ENCODE peak calls at places on chromosome 16, in nine cellular contexts. Y, F, T, N, D, G, E, L and W are unnamed samples.

GRCh38 chr16:46843898-46844642 is 13.1 kb upstream of the C16orf87 start:
- DNase-seq in T (no peak), D (no peak), Y (no peak), L (no peak), G (no peak), N (no peak), E (no peak), F (no peak), W (no peak)

GRCh38 chr16:88527186-88527936 is 42.8 kb upstream of the ZC3H18 start:
- DNase-seq in E (peak; percentile 78), L (peak; percentile 49), N (peak; percentile 83), G (peak; percentile 60), D (peak; percentile 72), Y (peak; percentile 10), T (no peak), F (no peak), W (no peak)

GRCh38 chr16:10968509-10968908 is 24.1 kb downstream of the CLEC16A start:
- DNase-seq in D (no peak), N (no peak), Y (no peak), T (no peak), F (no peak), G (no peak), E (no peak), L (no peak), W (no peak)

GRCh38 chr16:11903906-11904305 is 11.8 kb downstream of the GSPT1 start:
- DNase-seq in F (no peak), N (no peak), T (no peak), G (no peak), D (no peak), E (no peak), L (no peak), Y (no peak), W (no peak)

GRCh38 chr16:13866073-13866472 is 53.9 kb upstream of the ERCC4 start:
- DNase-seq in E (peak; percentile 73), L (peak; percentile 83), N (peak; percentile 81), T (no peak), Y (peak; percentile 43), D (peak; percentile 83), F (peak; percentile 40), G (peak; percentile 24), W (peak; percentile 7)

GRCh38 chr16:82788225-82788624 is 161.5 kb downstream of the CDH13 start:
- DNase-seq in L (no peak), D (no peak), E (no peak), G (no peak), F (no peak), T (no peak), N (no peak), Y (no peak), W (no peak)

GRCh38 chr16:68575082-68575481 is 36.0 kb downstream of the ZFP90 start:
- DNase-seq in Y (no peak), N (no peak), G (no peak), E (no peak), T (no peak), D (no peak), L (no peak), F (no peak), W (no peak)

GRCh38 chr16:65410801-65411200 is 288.9 kb upstream of the CDH11 start:
- DNase-seq in T (no peak), D (no peak), L (no peak), G (no peak), E (no peak), Y (peak; percentile 50), F (no peak), N (no peak), W (no peak)

GRCh38 chr16:79519448-79519847 is 81.1 kb downstream of the MAF start:
- DNase-seq in G (no peak), N (no peak), T (no peak), L (no peak), Y (no peak), F (no peak), D (peak; percentile 55), E (no peak), W (no peak)

GRCh38 chr16:66899945-66900688 is 18.6 kb downstream of the CDH16 start:
- DNase-seq in L (peak; percentile 63), T (no peak), E (peak; percentile 54), D (peak; percentile 89), F (no peak), Y (peak; percentile 53), N (peak; percentile 93), G (no peak), W (no peak)

GRCh38 chr16:64543401-64543800 is 578.5 kb downstream of the CDH11 start:
- DNase-seq in D (no peak), F (peak; percentile 16), G (no peak), E (no peak), L (no peak), T (no peak), N (no peak), Y (no peak), W (no peak)

GRCh38 chr16:77943770-77944169 is 78.6 kb upstream of the CLEC3A start:
- DNase-seq in L (no peak), Y (no peak), D (no peak), G (no peak), N (no peak), T (no peak), F (no peak), E (no peak), W (no peak)

GRCh38 chr16:12526521-12526920 is 277.2 kb downstream of the CPPED1 start:
- DNase-seq in Y (no peak), D (no peak), E (no peak), G (no peak), F (no peak), L (no peak), N (no peak), T (no peak), W (no peak)

GRCh38 chr16:75340715-75341500 is 89.5 kb upstream of the BCAR1 start:
- DNase-seq in G (no peak), D (no peak), T (no peak), Y (no peak), E (no peak), N (no peak), L (no peak), F (no peak), W (no peak)

GRCh38 chr16:32116080-32116479 is 137.0 kb upstream of the TP53TG3D start:
- DNase-seq in F (no peak), N (no peak), D (peak; percentile 12), T (no peak), L (no peak), G (no peak), Y (no peak), E (no peak), W (no peak)
- H3K4me3 ChIP-seq in F (peak overlapping the region; percentile 30), N (no peak overlapping the region), D (peak overlapping the region; percentile 48), T (no peak overlapping the region), L (no peak overlapping the region), G (no peak overlapping the region), Y (peak overlapping the region; percentile 17), E (peak overlapping the region; percentile 64), W (no peak overlapping the region)

DNA sequence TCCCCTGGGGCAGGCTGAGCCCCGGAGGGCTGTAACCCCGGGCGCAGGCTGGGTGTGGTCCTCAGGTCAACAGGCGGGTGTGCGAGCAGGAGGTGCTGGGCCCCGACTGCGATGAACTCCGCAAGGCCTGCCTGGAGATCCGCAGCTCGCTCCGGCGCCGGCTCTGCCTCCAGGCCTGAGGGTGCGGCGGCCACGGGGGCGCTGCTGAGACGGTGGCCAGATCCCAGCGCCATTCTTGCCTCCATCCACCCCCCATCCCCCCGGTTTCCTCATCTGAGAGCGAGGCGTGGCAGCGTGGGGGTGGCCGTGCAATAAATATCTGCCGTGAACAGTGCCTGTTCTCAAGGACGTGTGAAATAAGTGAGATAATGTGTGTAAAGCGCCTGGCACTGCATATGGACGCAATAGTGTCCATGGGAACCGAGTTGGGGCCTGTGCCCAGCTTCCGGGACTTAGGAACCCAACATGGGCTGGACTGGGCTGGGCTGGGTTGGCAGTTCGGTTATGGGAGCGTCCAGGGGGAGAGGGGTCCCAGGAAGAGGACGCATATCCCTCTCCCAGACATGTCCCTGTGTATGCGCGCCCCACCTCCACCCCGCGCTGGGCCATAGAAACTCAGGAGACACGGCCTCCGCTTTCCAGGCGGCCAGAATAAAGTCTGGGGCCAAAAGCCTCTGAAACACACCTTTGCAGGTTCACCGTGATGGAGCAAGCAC is 15.0 kb downstream of the ZNF213 start:
- DNase-seq in Y (no peak), D (peak; percentile 85), F (no peak), T (no peak), L (peak; percentile 70), N (peak; percentile 63), E (peak; percentile 78), G (peak; percentile 53), W (no peak)
- TF ChIP-seq CTCF in Y (peak; percentile 53), D (peak; percentile 46), F (peak; percentile 50), T (peak; percentile 62), L (peak; percentile 64), N (peak; percentile 37), E (peak; percentile 50), G (peak; percentile 24), W (peak; percentile 53)

DNA sequence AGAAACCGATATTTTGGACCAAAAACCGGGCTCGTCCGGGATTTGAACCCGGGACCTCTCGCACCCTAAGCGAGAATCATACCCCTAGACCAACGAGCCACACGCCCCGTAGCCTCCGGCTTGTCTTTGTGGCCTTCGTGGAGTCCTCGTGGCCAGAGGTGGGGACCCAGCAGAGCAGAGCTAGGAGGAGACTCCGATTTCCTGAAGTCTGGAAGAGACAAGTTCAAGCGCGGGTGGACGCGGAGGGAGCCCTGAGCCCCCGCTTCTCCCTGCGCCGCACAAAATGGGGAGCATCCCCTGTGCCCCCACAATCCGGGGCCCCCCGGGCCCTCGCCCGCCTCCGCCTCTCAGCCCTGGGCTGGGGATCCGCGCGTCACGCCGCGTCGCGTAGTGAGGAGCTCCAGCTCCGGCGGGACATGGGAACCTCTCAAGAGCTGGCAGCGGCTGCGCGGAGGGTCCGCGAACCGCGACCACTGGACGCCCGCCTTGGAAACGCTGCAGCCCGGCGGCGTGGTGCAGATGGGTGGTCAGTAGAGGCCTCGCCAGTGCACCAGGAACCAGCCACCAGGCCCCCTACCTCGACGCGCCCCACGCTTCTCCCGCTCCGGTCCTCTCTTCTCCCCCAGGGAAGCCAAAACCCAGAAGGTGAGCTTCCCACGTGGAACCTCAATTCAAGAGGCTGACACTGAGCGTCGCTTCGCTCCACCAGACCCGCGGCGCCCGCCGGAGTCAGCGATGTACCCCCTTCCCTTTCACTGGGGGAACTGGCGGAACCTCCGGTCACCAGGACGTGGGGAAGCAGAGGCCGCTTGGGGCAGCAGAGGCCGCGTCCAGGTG is 5.2 kb upstream of the OR1F1 start:
- DNase-seq in T (no peak), G (peak; percentile 38), D (no peak), Y (no peak), E (peak; percentile 67), N (no peak), L (peak; percentile 88), F (no peak), W (no peak)
- H3K4me3 ChIP-seq in T (peak overlapping the region; percentile 86), G (peak overlapping the region; percentile 38), D (peak overlapping the region; percentile 48), Y (peak overlapping the region; percentile 58), E (peak overlapping the region; percentile 66), N (no peak overlapping the region), L (peak overlapping the region; percentile 61), F (peak overlapping the region; percentile 67), W (peak overlapping the region; percentile 45)

DNA sequence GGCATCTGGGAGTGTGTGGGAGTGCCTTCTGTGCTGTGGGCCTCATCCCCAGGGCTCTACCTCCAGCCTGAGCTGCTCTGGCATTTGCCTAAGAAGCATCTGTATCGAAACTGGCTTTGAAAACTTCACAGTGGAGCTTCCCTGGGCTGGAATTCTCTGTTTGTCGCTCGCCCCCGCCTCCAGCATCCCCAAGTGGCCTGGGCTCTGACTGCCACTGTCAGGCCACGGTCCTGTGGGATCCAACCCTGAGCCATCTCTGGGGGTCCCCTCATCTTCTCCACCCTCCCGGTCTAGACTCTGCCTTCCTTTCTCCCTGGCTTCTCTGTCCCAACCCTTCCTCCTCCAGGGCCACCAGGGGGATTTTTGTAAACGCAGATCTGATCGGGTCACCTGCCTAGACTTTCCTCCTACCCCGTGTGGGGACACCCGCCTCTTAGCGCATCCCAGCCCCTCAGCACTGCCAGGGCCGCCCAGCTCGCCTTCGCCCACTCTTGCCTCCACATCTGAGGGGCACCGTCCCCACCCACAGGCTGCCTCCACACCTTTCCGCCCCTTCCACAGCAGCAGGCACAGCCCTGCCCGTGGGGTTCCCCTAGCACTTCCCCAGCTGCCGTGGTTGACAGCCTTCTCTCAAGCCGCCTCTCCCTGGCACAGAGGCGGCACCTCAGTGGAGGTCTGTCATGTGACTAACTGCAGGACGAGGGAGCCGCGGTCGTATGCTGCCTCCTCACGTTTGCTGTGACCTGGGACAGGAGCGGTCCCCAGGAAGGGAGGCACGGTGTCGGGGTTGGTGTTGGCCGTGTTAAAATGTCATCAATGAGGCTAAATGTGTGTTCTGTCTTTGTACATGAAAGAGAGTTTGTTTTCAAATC is 12.0 kb downstream of the TBC1D24 start:
- DNase-seq in D (peak; percentile 75), E (no peak), Y (no peak), N (no peak), T (no peak), G (peak; percentile 78), L (no peak), F (no peak), W (no peak)
- TF ChIP-seq CTCF in D (peak; percentile 36), E (no peak), Y (no peak), N (no peak), T (peak; percentile 32), G (peak; percentile 77), L (peak; percentile 12), F (no peak), W (peak; percentile 39)